ENCODE peak calls at places on chromosome 21, in seven cellular contexts. V, N, F, G, A, E and Q are unnamed samples.
A peak's percentile ranks its signal among the peaks of the same experiment; 100 is the strongest.

GRCh38 chr21:26138615-26139257 is 31.8 kb downstream of the APP start:
- DNase-seq in V (peak; percentile 51), G (no peak), N (no peak), E (no peak), A (no peak), F (no peak), Q (no peak)

GRCh38 chr21:42854246-42855010 is 24.9 kb downstream of the WDR4 start:
- DNase-seq in E (no peak), A (no peak), V (no peak), G (no peak), N (no peak), F (no peak), Q (no peak)

GRCh38 chr21:42424848-42425602 is 21.3 kb downstream of the UBASH3A start:
- DNase-seq in F (no peak), G (peak; percentile 88), E (no peak), V (no peak), A (no peak), N (peak; percentile 50), Q (peak; percentile 72)

GRCh38 chr21:36753556-36753955 is 54.6 kb downstream of the SIM2 start:
- DNase-seq in F (no peak), E (no peak), G (no peak), A (no peak), N (no peak), V (peak; percentile 46), Q (no peak)

GRCh38 chr21:15422761-15423160 is 307.0 kb upstream of the USP25 start:
- DNase-seq in A (no peak), F (no peak), G (no peak), N (no peak), V (peak; percentile 92), E (no peak), Q (no peak)

GRCh38 chr21:36436829-36437744 is 42.8 kb downstream of the CLDN14 start:
- DNase-seq in V (no peak), E (no peak), F (no peak), G (no peak), N (no peak), A (no peak), Q (no peak)

GRCh38 chr21:26835027-26835713 is 10.0 kb downstream of the ADAMTS1 start:
- DNase-seq in G (no peak), N (no peak), F (no peak), V (peak; percentile 71), A (peak; percentile 67), E (no peak), Q (no peak)

GRCh38 chr21:42195378-42196031 is 23.4 kb upstream of the ABCG1 start:
- DNase-seq in F (peak; percentile 84), A (no peak), N (no peak), G (no peak), V (no peak), E (no peak), Q (no peak)

GRCh38 chr21:16159213-16159970 is 429.6 kb downstream of the USP25 start:
- DNase-seq in V (peak; percentile 71), G (no peak), F (no peak), A (no peak), N (no peak), E (no peak), Q (no peak)

GRCh38 chr21:14616303-14617039 is 70.4 kb upstream of the SAMSN1 start:
- DNase-seq in E (no peak), G (no peak), N (no peak), V (peak; percentile 54), A (no peak), F (no peak), Q (no peak)

GRCh38 chr21:39633770-39634181 is 21.0 kb downstream of the B3GALT5 start:
- DNase-seq in F (no peak), G (no peak), V (peak; percentile 95), N (no peak), A (no peak), E (no peak), Q (no peak)

GRCh38 chr21:42653492-42654061 is at the start of gene PDE9A:
- DNase-seq in F (no peak), A (peak; percentile 60), E (peak; percentile 88), G (peak; percentile 76), V (no peak), N (peak; percentile 85), Q (no peak)

GRCh38 chr21:15051652-15052554 is 12.9 kb downstream of the NRIP1 start:
- DNase-seq in N (no peak), F (no peak), A (no peak), E (no peak), G (no peak), V (peak; percentile 61), Q (no peak)

GRCh38 chr21:36321325-36322082 is 1.5 kb downstream of the MORC3 start:
- DNase-seq in A (no peak), G (peak; percentile 22), V (peak; percentile 35), F (no peak), N (no peak), E (peak; percentile 58), Q (no peak)

GRCh38 chr21:36756527-36756926 is 57.6 kb downstream of the SIM2 start:
- DNase-seq in E (no peak), V (peak; percentile 76), A (no peak), N (no peak), G (no peak), F (no peak), Q (no peak)

GRCh38 chr21:42474043-42474831 is 21.8 kb downstream of the RSPH1 start:
- DNase-seq in N (peak; percentile 93), F (peak; percentile 69), A (no peak), E (peak; percentile 89), G (no peak), V (peak; percentile 92), Q (no peak)

GRCh38 chr21:25657140-25657539 is 18.1 kb downstream of the JAM2 start:
- DNase-seq in G (no peak), F (no peak), N (no peak), V (peak; percentile 56), E (no peak), A (no peak), Q (no peak)

GRCh38 chr21:39885119-39885848 is 18.0 kb downstream of the PCP4 start:
- DNase-seq in E (no peak), V (no peak), A (no peak), N (peak; percentile 68), F (no peak), G (no peak), Q (no peak)

GRCh38 chr21:25360593-25360992 is 246.7 kb downstream of the MRPL39 start:
- DNase-seq in F (no peak), G (no peak), A (no peak), N (no peak), E (no peak), V (peak; percentile 40), Q (no peak)

GRCh38 chr21:42845296-42845965 is 33.9 kb downstream of the WDR4 start:
- DNase-seq in G (peak; percentile 73), N (peak; percentile 77), E (peak; percentile 33), F (peak; percentile 62), V (no peak), A (peak; percentile 45), Q (no peak)

GRCh38 chr21:37472581-37472980 is 106.0 kb downstream of the DYRK1A start:
- DNase-seq in E (no peak), G (no peak), N (no peak), A (no peak), F (no peak), V (no peak), Q (no peak)

GRCh38 chr21:31299291-31300147 is 44.5 kb downstream of the TIAM1 start:
- DNase-seq in V (no peak), G (no peak), F (no peak), E (no peak), A (no peak), N (no peak), Q (no peak)

GRCh38 chr21:31294691-31295090 is 49.4 kb downstream of the TIAM1 start:
- DNase-seq in V (no peak), N (no peak), E (no peak), A (no peak), G (no peak), F (no peak), Q (no peak)

GRCh38 chr21:31293986-31294385 is 50.1 kb downstream of the TIAM1 start:
- DNase-seq in N (no peak), E (no peak), F (no peak), A (no peak), G (no peak), V (peak; percentile 85), Q (no peak)

GRCh38 chr21:31298618-31299269 is 45.3 kb downstream of the TIAM1 start:
- DNase-seq in V (no peak), E (no peak), N (no peak), G (no peak), F (no peak), A (no peak), Q (no peak)

DNA sequence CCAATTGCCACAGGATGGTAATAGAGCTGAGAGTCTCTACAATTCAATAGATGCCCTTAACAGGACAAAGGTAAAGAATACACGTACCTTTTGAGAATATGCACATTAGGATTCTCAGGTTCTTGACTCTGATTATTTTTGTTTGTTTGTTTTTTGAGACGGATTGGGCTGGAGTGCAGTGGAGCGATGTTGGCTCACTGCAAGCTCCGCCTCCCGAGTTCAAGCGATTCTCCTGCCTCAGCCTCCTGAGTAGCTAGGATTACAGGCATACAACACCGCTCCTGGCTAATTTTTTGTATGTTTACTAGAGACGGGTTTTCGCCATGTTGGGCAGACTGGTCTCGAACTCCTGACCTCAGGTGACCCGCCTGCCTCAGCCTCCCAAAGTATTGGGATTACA is 48.4 kb downstream of the TIAM1 start:
- DNase-seq in F (no peak), N (no peak), A (no peak), V (no peak), G (no peak), E (no peak), Q (no peak)
- H3K27ac ChIP-seq in F (no peak overlapping the region), N (no peak overlapping the region), A (no peak overlapping the region), V (no peak overlapping the region), G (no peak overlapping the region), E (no peak overlapping the region), Q (no peak overlapping the region)

DNA sequence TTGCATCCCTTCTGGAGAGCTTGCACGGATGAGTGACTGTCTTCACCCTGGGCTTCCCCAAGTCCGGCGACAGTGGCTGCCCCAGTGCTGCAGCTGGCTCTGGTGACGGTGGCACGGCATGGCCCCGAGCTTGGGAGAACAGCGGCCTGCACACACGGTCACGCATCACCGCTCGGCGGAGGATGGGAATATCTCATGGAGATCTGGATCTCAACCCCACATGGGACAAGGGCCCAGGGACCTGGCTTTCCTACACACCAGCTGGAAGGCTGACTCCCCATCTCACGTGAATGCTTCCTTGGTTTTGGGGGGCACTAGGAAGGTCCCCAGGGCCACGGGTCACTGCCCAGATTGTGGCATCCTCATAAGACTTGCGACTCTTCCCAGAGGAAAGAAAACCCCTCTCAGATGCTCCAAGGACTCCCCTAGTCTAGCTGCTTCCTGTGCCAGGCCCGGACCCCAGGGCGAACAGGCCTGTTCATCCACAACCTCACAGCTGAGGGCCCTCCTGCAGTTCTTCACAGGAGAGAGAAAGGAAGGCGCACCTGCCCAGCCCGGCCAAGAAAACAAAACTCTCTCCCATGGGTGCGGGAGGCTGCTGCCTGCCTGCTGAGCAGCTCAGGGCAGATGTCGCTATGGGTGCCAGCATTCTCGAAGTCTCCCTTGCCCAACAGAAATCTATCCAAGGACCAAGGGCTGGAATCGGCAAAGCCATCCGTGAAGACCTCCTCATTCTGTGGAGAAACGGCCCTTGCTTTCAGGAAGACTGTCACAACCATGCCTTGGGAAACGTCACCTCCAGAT is 9.9 kb downstream of the CFAP410 start:
- DNase-seq in G (no peak), V (no peak), N (no peak), A (peak; percentile 36), E (no peak), F (no peak), Q (no peak)
- H3K4me1 ChIP-seq in G (peaks cover 11% of the 10 kb centered on the region), V (no peaks in the 10 kb centered on the region), N (no peaks in the 10 kb centered on the region), A (no peaks in the 10 kb centered on the region), E (no peaks in the 10 kb centered on the region), F (peaks cover 4% of the 10 kb centered on the region), Q (no peaks in the 10 kb centered on the region)

GRCh38 chr21:34841154-34841553 is 172.4 kb downstream of the CLIC6 start:
- DNase-seq in A (no peak), V (no peak), N (no peak), G (no peak), F (no peak), E (no peak), Q (no peak)
- H3K36me3 ChIP-seq in A (no peaks in the 10 kb centered on the region), V (peaks cover 54% of the 10 kb centered on the region), N (no peaks in the 10 kb centered on the region), G (peaks cover 66% of the 10 kb centered on the region), F (no peaks in the 10 kb centered on the region), E (no peaks in the 10 kb centered on the region), Q (peaks cover 26% of the 10 kb centered on the region)

GRCh38 chr21:17813353-17813752 is 5.8 kb downstream of the C21orf91 start:
- DNase-seq in G (no peak), N (no peak), A (no peak), F (no peak), V (no peak), E (no peak), Q (no peak)
- H3K27ac ChIP-seq in G (no peak overlapping the region), N (no peak overlapping the region), A (no peak overlapping the region), F (no peak overlapping the region), V (no peak overlapping the region), E (no peak overlapping the region), Q (no peak overlapping the region)